ENCODE peak calls at places on chromosomes 13 and 19, in eight cellular contexts. Y is gastrocnemius medialis; V is IMR-90; P is heart left ventricle; T is astrocyte; C is psoas muscle; W is naive thymus-derived CD4-positive, alpha-beta T cell; H is HCT116. A is an unnamed sample. For H3K9me3, the result is how much of the 10 kb centered on the place peaks cover.

GRCh38 chr13:101523732-101524131 is 71.3 kb downstream of the ITGBL1 start:
- DNase-seq in Y (peak), V (peak), P (no peak), T (peak), C (no peak), W (no peak), H (no peak), A (peak)

GRCh38 chr19:45676851-45677263 is 8.8 kb downstream of the GIPR start:
- DNase-seq in Y (no peak), V (no peak), P (no peak), T (no peak), C (no peak), W (peak), H (no peak), A (no peak)

GRCh38 chr19:18744019-18744418 is 47.1 kb downstream of the COMP start:
- DNase-seq in Y (no peak), V (no peak), P (no peak), T (no peak), C (no peak), W (no peak), H (no peak), A (no peak)

GRCh38 chr19:1501200-1501595 is 10.2 kb downstream of the REEP6 start:
- DNase-seq in Y (no peak), V (no peak), P (no peak), T (no peak), C (no peak), W (no peak), H (no peak), A (no peak)

GRCh38 chr19:28855216-28855615 is 357.7 kb downstream of the UQCRFS1 start:
- DNase-seq in Y (no peak), V (no peak), P (no peak), T (no peak), C (no peak), W (no peak), H (no peak), A (no peak)

GRCh38 chr13:102055116-102055515 is 346.7 kb downstream of the FGF14 start:
- DNase-seq in Y (no peak), V (no peak), P (no peak), T (no peak), C (no peak), W (no peak), H (no peak), A (no peak)

GRCh38 chr13:71320452-71320851 is 546.6 kb downstream of the DACH1 start:
- DNase-seq in Y (no peak), V (peak), P (no peak), T (no peak), C (no peak), W (no peak), H (no peak), A (no peak)

GRCh38 chr19:3098515-3099346 is 4.6 kb downstream of the GNA11 start:
- DNase-seq in Y (no peak), V (peak), P (peak), T (no peak), C (peak), W (no peak), H (no peak), A (peak)

GRCh38 chr13:75251188-75251587 is 230.8 kb downstream of the TBC1D4 start:
- DNase-seq in Y (no peak), V (no peak), P (no peak), T (no peak), C (no peak), W (no peak), H (no peak), A (no peak)

GRCh38 chr19:2663920-2664571 is 38.4 kb downstream of the GNG7 start:
- DNase-seq in Y (no peak), V (no peak), P (peak), T (no peak), C (no peak), W (no peak), H (no peak), A (peak)

GRCh38 chr13:112690242-112690943 is 555 bp downstream of the ATP11A start:
- DNase-seq in Y (no peak), V (peak), P (peak), T (peak), C (peak), W (no peak), H (no peak), A (no peak)

DNA sequence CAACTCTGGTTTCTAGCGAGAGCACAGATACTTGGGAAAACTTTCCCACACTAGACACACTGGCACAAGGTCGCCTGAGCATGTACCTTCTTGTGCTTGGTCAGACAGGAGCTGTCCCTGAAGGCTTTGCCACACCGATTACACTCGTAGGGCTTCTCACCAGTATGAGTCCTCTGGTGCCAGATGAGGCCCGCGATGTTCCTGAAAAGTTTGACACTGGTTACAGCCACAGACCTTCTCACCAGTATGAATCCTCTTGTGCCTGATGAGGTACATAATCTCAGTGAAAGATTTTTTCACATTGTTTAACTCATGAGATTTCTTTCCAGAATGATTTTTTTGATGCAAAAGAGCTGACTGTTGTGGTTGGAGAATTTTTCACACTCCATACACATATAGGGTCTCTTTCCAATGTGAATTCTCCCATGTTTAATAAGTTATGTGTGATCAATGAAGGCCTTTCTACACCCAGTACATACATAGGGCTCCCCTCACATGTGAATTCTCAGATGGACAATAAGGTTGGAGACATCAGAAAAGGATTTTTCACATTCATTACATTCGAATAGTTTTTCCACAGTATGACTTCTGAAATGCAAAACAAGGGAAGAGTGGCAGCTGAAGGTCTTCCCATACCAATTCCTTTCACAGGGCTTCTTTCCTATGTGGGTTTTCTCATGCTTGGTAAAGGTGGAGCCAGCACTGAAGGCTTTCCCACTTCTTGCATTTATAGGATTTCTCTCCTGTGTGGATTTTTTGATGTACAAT is 9.9 kb upstream of the ZSCAN18 start:
- DNase-seq in Y (no peak), V (no peak), P (no peak), T (no peak), C (no peak), W (no peak), H (no peak), A (no peak)
- H3K9me3 ChIP-seq in Y (under half), V (half or more), P (under half), T (under half), C (half or more), W (half or more), H (under half), A (under half)

DNA sequence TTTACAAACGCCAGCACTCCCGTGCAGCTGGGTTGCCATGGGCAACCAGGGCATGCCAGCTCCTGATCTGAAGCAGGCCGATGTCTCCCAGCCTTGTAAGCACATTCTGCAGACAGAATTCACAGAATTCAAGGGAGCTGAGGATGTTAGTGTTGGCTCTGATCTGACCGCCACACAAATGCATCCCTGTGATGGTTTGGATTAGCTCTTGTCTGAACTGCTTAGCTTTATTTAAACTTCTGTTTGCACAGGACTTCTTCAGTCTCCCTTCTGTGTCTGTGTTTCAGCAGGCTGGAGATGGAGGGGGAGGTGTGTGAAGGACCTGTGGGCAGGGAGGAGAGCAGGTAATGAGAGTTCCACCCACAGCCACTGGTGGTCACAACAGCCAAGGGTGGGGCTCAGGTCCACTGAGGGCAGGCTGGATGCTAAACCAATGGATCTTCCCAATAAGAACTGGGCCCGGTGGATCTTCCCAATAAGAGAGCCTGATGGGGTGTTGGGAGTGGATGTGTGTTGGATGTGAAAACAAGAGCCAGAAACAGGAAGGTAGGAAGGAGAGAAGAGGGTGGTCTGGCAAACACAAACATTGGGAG is 66.2 kb downstream of the TEX26 start:
- DNase-seq in Y (no peak), V (peak), P (no peak), T (peak), C (no peak), W (no peak), H (no peak), A (no peak)
- H3K27ac ChIP-seq in Y (no peak), V (no peak), P (no peak), T (no peak), C (no peak), W (no peak), H (no peak), A (no peak)

GRCh38 chr19:56670401-56670960 is 1.1 kb downstream of the ZNF835 start:
- DNase-seq in Y (no peak), V (no peak), P (no peak), T (no peak), C (no peak), W (no peak), H (no peak), A (no peak)

GRCh38 chr19:56668676-56669075 is 2.9 kb downstream of the ZNF835 start:
- DNase-seq in Y (no peak), V (no peak), P (no peak), T (no peak), C (no peak), W (no peak), H (no peak), A (no peak)

GRCh38 chr19:56667311-56667870 is 4.2 kb downstream of the ZNF835 start:
- DNase-seq in Y (no peak), V (no peak), P (no peak), T (no peak), C (no peak), W (no peak), H (no peak), A (no peak)

GRCh38 chr19:56670961-56671612 is 470 bp downstream of the ZNF835 start:
- DNase-seq in Y (no peak), V (no peak), P (no peak), T (no peak), C (no peak), W (no peak), H (no peak), A (no peak)

DNA sequence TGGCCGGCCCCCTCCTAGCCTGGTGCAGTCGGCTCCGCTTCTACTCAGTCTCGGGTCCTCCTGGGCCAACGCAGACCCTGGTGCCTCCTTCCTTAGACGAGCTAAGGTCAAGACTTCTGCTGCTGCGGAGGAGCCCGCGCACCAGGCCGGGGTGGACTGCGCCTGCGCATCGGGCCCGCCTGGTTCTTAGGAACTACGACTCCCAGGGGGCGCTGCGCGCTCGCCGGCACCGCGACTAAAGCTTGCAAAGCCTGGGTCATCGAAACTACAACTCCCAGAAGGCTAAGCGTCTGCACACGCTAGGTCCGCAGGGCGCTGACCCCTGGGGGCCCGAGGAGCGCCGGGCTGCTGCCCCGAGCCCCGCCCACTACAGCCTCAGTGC is at the start of gene ZNF835:
- DNase-seq in Y (peak), V (no peak), P (peak), T (no peak), C (peak), W (peak), H (no peak), A (peak)
- H3K9me3 ChIP-seq in Y (under half), V (under half), P (under half), T (under half), C (under half), W (under half), H (under half), A (under half)

DNA sequence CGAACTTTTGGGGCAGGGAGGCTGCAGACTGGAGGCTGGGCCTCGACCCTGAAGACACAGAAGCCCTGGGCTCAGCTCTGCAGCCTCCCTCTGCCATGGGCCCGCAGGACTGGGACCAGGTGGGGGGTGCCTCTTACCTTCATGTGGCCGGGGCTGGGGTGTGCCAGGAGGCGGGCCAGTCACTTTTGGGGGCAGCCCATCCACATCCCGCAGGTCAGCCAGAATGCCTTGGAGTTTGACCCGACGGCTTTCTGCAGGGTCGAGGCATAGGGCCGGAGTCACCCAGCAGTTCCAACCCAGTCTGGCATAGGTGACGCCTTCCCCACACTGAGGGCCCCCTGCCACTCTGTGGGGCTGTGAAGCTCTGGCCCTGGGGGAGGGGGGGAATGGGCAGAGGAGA is 10.8 kb upstream of the PRKD2 start:
- DNase-seq in Y (no peak), V (no peak), P (peak), T (no peak), C (peak), W (no peak), H (no peak), A (no peak)
- H3K27ac ChIP-seq in Y (peak), V (no peak), P (peak), T (no peak), C (no peak), W (no peak), H (no peak), A (no peak)

GRCh38 chr19:23901360-23901759 is 13.3 kb upstream of the ZNF726 start:
- DNase-seq in Y (no peak), V (no peak), P (no peak), T (no peak), C (no peak), W (no peak), H (no peak), A (no peak)
- H3K9me3 ChIP-seq in Y (under half), V (under half), P (under half), T (under half), C (under half), W (under half), H (under half), A (under half)

GRCh38 chr19:16605552-16605951 is 22.5 kb downstream of the MED26 start:
- DNase-seq in Y (peak), V (no peak), P (no peak), T (no peak), C (peak), W (no peak), H (no peak), A (no peak)
- H3K27ac ChIP-seq in Y (peak), V (no peak), P (no peak), T (no peak), C (peak), W (no peak), H (no peak), A (peak)

DNA sequence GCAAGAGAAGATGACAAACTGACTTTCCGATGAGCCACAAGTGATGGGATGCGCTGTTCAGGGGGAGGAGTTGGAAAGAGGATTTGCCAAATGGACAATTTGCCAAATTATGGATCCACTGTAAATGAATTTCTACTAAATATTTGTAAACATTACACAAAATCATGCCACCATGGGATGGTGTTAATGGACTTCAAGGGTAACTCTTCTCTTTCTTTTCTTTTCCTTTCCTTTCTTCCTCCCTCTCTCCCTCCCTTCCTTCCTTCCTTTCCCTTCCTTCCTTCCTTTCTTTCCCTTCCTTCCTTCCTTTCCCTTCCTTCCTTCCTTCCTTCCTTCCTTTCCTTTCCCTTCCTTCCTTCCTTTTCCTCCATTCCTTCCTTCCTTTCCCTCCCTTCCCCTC is 76.0 kb upstream of the PEG3 start:
- DNase-seq in Y (no peak), V (no peak), P (no peak), T (no peak), C (no peak), W (no peak), H (no peak), A (no peak)
- H3K9me3 ChIP-seq in Y (under half), V (under half), P (under half), T (under half), C (under half), W (under half), H (under half), A (under half)

GRCh38 chr19:7435602-7436001 is 53.2 kb downstream of the PEX11G start:
- DNase-seq in Y (no peak), V (no peak), P (no peak), T (no peak), C (no peak), W (no peak), H (no peak), A (no peak)
- H3K27ac ChIP-seq in Y (no peak), V (no peak), P (no peak), T (no peak), C (no peak), W (peak), H (no peak), A (no peak)

GRCh38 chr19:10971107-10971715 is 10.4 kb downstream of the SMARCA4 start:
- DNase-seq in Y (no peak), V (no peak), P (no peak), T (no peak), C (no peak), W (no peak), H (no peak), A (no peak)

GRCh38 chr19:10965398-10965797 is 4.6 kb downstream of the SMARCA4 start:
- DNase-seq in Y (no peak), V (no peak), P (no peak), T (no peak), C (no peak), W (no peak), H (no peak), A (no peak)

GRCh38 chr19:10966809-10967208 is 6.0 kb downstream of the SMARCA4 start:
- DNase-seq in Y (no peak), V (no peak), P (no peak), T (no peak), C (no peak), W (no peak), H (no peak), A (no peak)

GRCh38 chr19:10964903-10965302 is 4.1 kb downstream of the SMARCA4 start:
- DNase-seq in Y (no peak), V (no peak), P (no peak), T (no peak), C (no peak), W (no peak), H (no peak), A (no peak)

GRCh38 chr19:10968527-10969081 is 7.8 kb downstream of the SMARCA4 start:
- DNase-seq in Y (no peak), V (no peak), P (no peak), T (no peak), C (no peak), W (no peak), H (no peak), A (no peak)
- H3K9me3 ChIP-seq in Y (under half), V (under half), P (under half), T (under half), C (under half), W (under half), H (under half), A (under half)